ENCODE peak calls at places on chromosomes 6 and 20, in nine cellular contexts. One of them, this sample, is unnamed.

GRCh38 chr6:3163248-3163594 is 5.9 kb upstream of the TUBB2A start:
- DNase-seq in DND-41: no peak
- DNase-seq in cardiac fibroblast: peak; percentile 35
- DNase-seq in astrocyte of the spinal cord: no peak
- DNase-seq in CD8-positive, alpha-beta T cell: no peak
- DNase-seq in NB4: no peak
- DNase-seq in psoas muscle: peak; percentile 72
- DNase-seq in GM10248: no peak
- DNase-seq in cardiac muscle cell: no peak
- DNase-seq in this sample: no peak

GRCh38 chr6:21603516-21603952 is 10.0 kb downstream of the SOX4 start:
- DNase-seq in astrocyte of the spinal cord: no peak
- DNase-seq in NB4: peak; percentile 21
- DNase-seq in DND-41: peak; percentile 66
- DNase-seq in GM10248: no peak
- DNase-seq in cardiac muscle cell: no peak
- DNase-seq in CD8-positive, alpha-beta T cell: no peak
- DNase-seq in cardiac fibroblast: no peak
- DNase-seq in psoas muscle: no peak
- DNase-seq in this sample: no peak

GRCh38 chr20:3209946-3210317 is 634 bp downstream of the ITPA start:
- DNase-seq in GM10248: no peak
- DNase-seq in cardiac muscle cell: peak; percentile 13
- DNase-seq in psoas muscle: no peak
- DNase-seq in cardiac fibroblast: peak; percentile 38
- DNase-seq in DND-41: no peak
- DNase-seq in astrocyte of the spinal cord: peak; percentile 6
- DNase-seq in CD8-positive, alpha-beta T cell: no peak
- DNase-seq in NB4: peak; percentile 43
- DNase-seq in this sample: no peak

GRCh38 chr6:25404693-25405169 is 125.6 kb downstream of the CARMIL1 start:
- DNase-seq in GM10248: peak; percentile 46
- DNase-seq in cardiac muscle cell: no peak
- DNase-seq in CD8-positive, alpha-beta T cell: peak; percentile 32
- DNase-seq in cardiac fibroblast: no peak
- DNase-seq in astrocyte of the spinal cord: no peak
- DNase-seq in NB4: no peak
- DNase-seq in DND-41: peak; percentile 41
- DNase-seq in psoas muscle: no peak
- DNase-seq in this sample: no peak

GRCh38 chr20:37642246-37642645 is 51.6 kb upstream of the CTNNBL1 start:
- DNase-seq in GM10248: no peak
- DNase-seq in astrocyte of the spinal cord: no peak
- DNase-seq in NB4: no peak
- DNase-seq in cardiac muscle cell: no peak
- DNase-seq in psoas muscle: no peak
- DNase-seq in cardiac fibroblast: no peak
- DNase-seq in DND-41: no peak
- DNase-seq in CD8-positive, alpha-beta T cell: no peak
- DNase-seq in this sample: no peak

GRCh38 chr6:142680308-142680707 is 264.7 kb downstream of the HIVEP2 start:
- DNase-seq in cardiac fibroblast: peak; percentile 28
- DNase-seq in cardiac muscle cell: peak; percentile 38
- DNase-seq in psoas muscle: no peak
- DNase-seq in NB4: no peak
- DNase-seq in CD8-positive, alpha-beta T cell: peak; percentile 7
- DNase-seq in DND-41: no peak
- DNase-seq in GM10248: no peak
- DNase-seq in astrocyte of the spinal cord: peak; percentile 61
- DNase-seq in this sample: no peak

GRCh38 chr20:63942250-63943006 is 13.8 kb downstream of the UCKL1 start:
- DNase-seq in astrocyte of the spinal cord: peak; percentile 34
- DNase-seq in NB4: peak; percentile 50
- DNase-seq in DND-41: peak; percentile 47
- DNase-seq in CD8-positive, alpha-beta T cell: no peak
- DNase-seq in cardiac fibroblast: no peak
- DNase-seq in psoas muscle: peak; percentile 71
- DNase-seq in cardiac muscle cell: peak; percentile 12
- DNase-seq in GM10248: peak; percentile 52
- DNase-seq in this sample: peak; percentile 63

GRCh38 chr6:12112540-12113189 is 100.6 kb downstream of the HIVEP1 start:
- DNase-seq in cardiac muscle cell: peak; percentile 12
- DNase-seq in cardiac fibroblast: no peak
- DNase-seq in CD8-positive, alpha-beta T cell: no peak
- DNase-seq in DND-41: no peak
- DNase-seq in psoas muscle: no peak
- DNase-seq in NB4: no peak
- DNase-seq in GM10248: peak; percentile 28
- DNase-seq in astrocyte of the spinal cord: no peak
- DNase-seq in this sample: no peak

GRCh38 chr6:88368071-88368787 is 202.1 kb upstream of the CNR1 start:
- DNase-seq in NB4: no peak
- DNase-seq in GM10248: no peak
- DNase-seq in cardiac muscle cell: peak; percentile 81
- DNase-seq in DND-41: no peak
- DNase-seq in psoas muscle: no peak
- DNase-seq in CD8-positive, alpha-beta T cell: no peak
- DNase-seq in astrocyte of the spinal cord: peak; percentile 91
- DNase-seq in cardiac fibroblast: peak; percentile 99
- DNase-seq in this sample: no peak

GRCh38 chr6:66675906-66676305 is 968.9 kb upstream of the EYS start:
- DNase-seq in CD8-positive, alpha-beta T cell: no peak
- DNase-seq in psoas muscle: no peak
- DNase-seq in cardiac fibroblast: no peak
- DNase-seq in GM10248: no peak
- DNase-seq in astrocyte of the spinal cord: no peak
- DNase-seq in NB4: no peak
- DNase-seq in DND-41: no peak
- DNase-seq in cardiac muscle cell: no peak
- DNase-seq in this sample: no peak

GRCh38 chr6:2900821-2901644 is 2.1 kb downstream of the SERPINB9 start:
- DNase-seq in psoas muscle: no peak
- DNase-seq in GM10248: no peak
- DNase-seq in cardiac muscle cell: peak; percentile 37
- DNase-seq in DND-41: no peak
- DNase-seq in cardiac fibroblast: peak; percentile 17
- DNase-seq in NB4: no peak
- DNase-seq in astrocyte of the spinal cord: no peak
- DNase-seq in CD8-positive, alpha-beta T cell: no peak
- DNase-seq in this sample: no peak

GRCh38 chr6:80641591-80641990 is 535.1 kb downstream of the BCKDHB start:
- DNase-seq in cardiac fibroblast: peak; percentile 40
- DNase-seq in GM10248: no peak
- DNase-seq in astrocyte of the spinal cord: no peak
- DNase-seq in psoas muscle: no peak
- DNase-seq in NB4: no peak
- DNase-seq in cardiac muscle cell: no peak
- DNase-seq in DND-41: no peak
- DNase-seq in CD8-positive, alpha-beta T cell: no peak
- DNase-seq in this sample: no peak

GRCh38 chr20:21840991-21841390 is 135.5 kb downstream of the PAX1 start:
- DNase-seq in cardiac muscle cell: no peak
- DNase-seq in cardiac fibroblast: no peak
- DNase-seq in astrocyte of the spinal cord: no peak
- DNase-seq in GM10248: no peak
- DNase-seq in DND-41: no peak
- DNase-seq in NB4: no peak
- DNase-seq in CD8-positive, alpha-beta T cell: no peak
- DNase-seq in psoas muscle: no peak
- DNase-seq in this sample: no peak

GRCh38 chr6:452301-453067 is 60.9 kb downstream of the IRF4 start:
- DNase-seq in GM10248: no peak
- DNase-seq in psoas muscle: no peak
- DNase-seq in DND-41: no peak
- DNase-seq in cardiac fibroblast: peak; percentile 39
- DNase-seq in cardiac muscle cell: no peak
- DNase-seq in astrocyte of the spinal cord: no peak
- DNase-seq in NB4: no peak
- DNase-seq in CD8-positive, alpha-beta T cell: no peak
- DNase-seq in this sample: no peak

GRCh38 chr6:10429638-10430427 is 15.0 kb upstream of the TFAP2A start:
- DNase-seq in cardiac fibroblast: peak; percentile 56
- DNase-seq in GM10248: no peak
- DNase-seq in psoas muscle: no peak
- DNase-seq in astrocyte of the spinal cord: no peak
- DNase-seq in CD8-positive, alpha-beta T cell: no peak
- DNase-seq in NB4: peak; percentile 80
- DNase-seq in cardiac muscle cell: peak; percentile 73
- DNase-seq in DND-41: no peak
- DNase-seq in this sample: no peak

GRCh38 chr6:140388141-140388802 is 1013.8 kb upstream of the CITED2 start:
- DNase-seq in NB4: no peak
- DNase-seq in cardiac fibroblast: peak; percentile 34
- DNase-seq in DND-41: no peak
- DNase-seq in GM10248: no peak
- DNase-seq in astrocyte of the spinal cord: no peak
- DNase-seq in cardiac muscle cell: no peak
- DNase-seq in CD8-positive, alpha-beta T cell: no peak
- DNase-seq in psoas muscle: no peak
- DNase-seq in this sample: no peak

GRCh38 chr20:20549699-20550098 is 162.7 kb downstream of the RALGAPA2 start:
- DNase-seq in NB4: peak; percentile 33
- DNase-seq in psoas muscle: no peak
- DNase-seq in cardiac muscle cell: peak; percentile 2
- DNase-seq in cardiac fibroblast: peak; percentile 89
- DNase-seq in astrocyte of the spinal cord: peak; percentile 68
- DNase-seq in DND-41: no peak
- DNase-seq in GM10248: no peak
- DNase-seq in CD8-positive, alpha-beta T cell: no peak
- DNase-seq in this sample: no peak

GRCh38 chr6:140225587-140226438 is 851.4 kb upstream of the CITED2 start:
- DNase-seq in cardiac muscle cell: peak; percentile 25
- DNase-seq in NB4: no peak
- DNase-seq in GM10248: no peak
- DNase-seq in CD8-positive, alpha-beta T cell: no peak
- DNase-seq in DND-41: no peak
- DNase-seq in cardiac fibroblast: peak; percentile 37
- DNase-seq in psoas muscle: no peak
- DNase-seq in astrocyte of the spinal cord: peak; percentile 52
- DNase-seq in this sample: no peak

GRCh38 chr6:87154641-87155271 is 609 bp upstream of the ZNF292 start:
- DNase-seq in CD8-positive, alpha-beta T cell: peak; percentile 56
- DNase-seq in astrocyte of the spinal cord: peak; percentile 82
- DNase-seq in cardiac fibroblast: peak; percentile 87
- DNase-seq in GM10248: peak; percentile 73
- DNase-seq in cardiac muscle cell: peak; percentile 86
- DNase-seq in NB4: peak; percentile 91
- DNase-seq in DND-41: peak; percentile 70
- DNase-seq in psoas muscle: no peak
- DNase-seq in this sample: no peak

DNA sequence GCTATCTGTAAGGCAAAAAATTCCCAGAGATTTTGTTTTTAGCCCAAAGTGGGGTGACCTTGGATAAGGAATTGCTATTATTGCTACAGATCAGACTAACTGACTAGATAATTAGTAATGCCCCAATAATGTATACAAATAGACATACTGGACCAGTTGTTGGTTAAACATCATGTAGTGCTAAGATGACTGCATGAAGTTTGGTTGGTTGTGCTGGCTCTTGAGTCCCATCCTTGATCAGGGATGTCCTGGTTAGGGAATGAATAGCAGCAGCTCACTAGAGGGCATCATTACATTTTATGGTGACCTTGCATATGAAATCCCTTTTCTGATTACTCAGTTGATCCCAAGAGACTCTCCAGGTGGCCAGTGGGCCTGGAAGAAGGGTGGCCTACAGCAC is 10.9 kb downstream of the TPBG start:
- DNase-seq in CD8-positive, alpha-beta T cell: no peak
- DNase-seq in cardiac fibroblast: peak; percentile 36
- DNase-seq in psoas muscle: no peak
- DNase-seq in GM10248: no peak
- DNase-seq in DND-41: no peak
- DNase-seq in NB4: no peak
- DNase-seq in astrocyte of the spinal cord: no peak
- DNase-seq in cardiac muscle cell: no peak
- DNase-seq in this sample: no peak
- TF ChIP-seq CTCF in CD8-positive, alpha-beta T cell: no peak
- TF ChIP-seq CTCF in cardiac fibroblast: no peak
- TF ChIP-seq CTCF in psoas muscle: no peak
- TF ChIP-seq CTCF in GM10248: peak; percentile 21
- TF ChIP-seq CTCF in DND-41: no peak
- TF ChIP-seq CTCF in NB4: no peak
- TF ChIP-seq CTCF in astrocyte of the spinal cord: no peak
- TF ChIP-seq CTCF in cardiac muscle cell: no peak
- TF ChIP-seq CTCF in this sample: no peak

GRCh38 chr6:43129434-43130194 is 41.5 kb upstream of the SRF start:
- DNase-seq in cardiac fibroblast: peak; percentile 60
- DNase-seq in cardiac muscle cell: peak; percentile 50
- DNase-seq in CD8-positive, alpha-beta T cell: no peak
- DNase-seq in GM10248: peak; percentile 46
- DNase-seq in psoas muscle: no peak
- DNase-seq in astrocyte of the spinal cord: no peak
- DNase-seq in NB4: peak; percentile 54
- DNase-seq in DND-41: peak; percentile 21
- DNase-seq in this sample: peak; percentile 35
- TF ChIP-seq CTCF in cardiac fibroblast: peak; percentile 78
- TF ChIP-seq CTCF in cardiac muscle cell: peak; percentile 75
- TF ChIP-seq CTCF in CD8-positive, alpha-beta T cell: no peak
- TF ChIP-seq CTCF in GM10248: peak; percentile 35
- TF ChIP-seq CTCF in psoas muscle: peak; percentile 48
- TF ChIP-seq CTCF in astrocyte of the spinal cord: peak; percentile 84
- TF ChIP-seq CTCF in NB4: peak; percentile 67
- TF ChIP-seq CTCF in DND-41: peak; percentile 47
- TF ChIP-seq CTCF in this sample: peak; percentile 39

DNA sequence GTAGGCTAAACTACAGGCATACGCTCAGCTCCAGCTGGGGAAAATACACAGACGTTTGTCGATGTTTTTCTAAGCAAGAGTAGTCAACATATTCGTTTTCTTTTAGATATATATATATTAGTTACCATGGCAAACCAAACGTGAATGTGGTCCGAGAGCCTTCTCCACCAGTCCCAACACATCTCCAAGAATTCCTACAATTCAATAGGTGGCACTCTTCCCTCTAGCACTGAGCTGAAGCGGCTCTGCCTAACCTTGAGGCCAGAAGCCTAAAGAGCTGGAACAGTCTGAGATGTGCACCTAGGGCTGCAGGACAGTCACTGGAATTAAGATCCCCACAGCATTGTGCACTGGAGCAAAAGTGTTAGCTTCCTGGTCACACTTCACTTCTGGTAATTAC is 70.3 kb upstream of the BEND3 start:
- DNase-seq in cardiac fibroblast: peak; percentile 32
- DNase-seq in CD8-positive, alpha-beta T cell: no peak
- DNase-seq in psoas muscle: no peak
- DNase-seq in GM10248: no peak
- DNase-seq in cardiac muscle cell: peak; percentile 57
- DNase-seq in NB4: no peak
- DNase-seq in DND-41: no peak
- DNase-seq in astrocyte of the spinal cord: peak; percentile 6
- DNase-seq in this sample: peak; percentile 9
- TF ChIP-seq CTCF in cardiac fibroblast: no peak
- TF ChIP-seq CTCF in CD8-positive, alpha-beta T cell: no peak
- TF ChIP-seq CTCF in psoas muscle: no peak
- TF ChIP-seq CTCF in GM10248: no peak
- TF ChIP-seq CTCF in cardiac muscle cell: peak; percentile 46
- TF ChIP-seq CTCF in NB4: no peak
- TF ChIP-seq CTCF in DND-41: no peak
- TF ChIP-seq CTCF in astrocyte of the spinal cord: peak; percentile 26
- TF ChIP-seq CTCF in this sample: peak; percentile 25

DNA sequence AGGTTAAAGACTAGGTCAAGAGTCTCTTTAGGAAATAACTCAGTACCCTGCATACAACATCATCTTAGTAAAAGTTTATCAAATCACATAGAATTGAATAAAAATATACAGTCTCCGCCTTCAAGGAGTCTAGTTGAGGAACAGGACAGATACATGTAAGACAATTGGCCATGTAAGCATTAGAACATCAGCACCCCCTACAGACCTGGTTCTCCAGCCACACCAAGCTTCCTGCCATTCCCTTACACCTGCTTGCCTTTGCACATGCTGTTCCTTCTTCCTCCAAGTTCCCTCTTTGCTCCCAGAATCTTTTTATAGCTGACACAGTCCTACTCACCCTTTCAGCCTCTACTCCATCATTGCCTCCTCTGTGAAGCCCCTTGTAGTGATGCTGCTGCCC is 187.8 kb upstream of the LRFN2 start:
- DNase-seq in cardiac fibroblast: no peak
- DNase-seq in cardiac muscle cell: no peak
- DNase-seq in CD8-positive, alpha-beta T cell: no peak
- DNase-seq in GM10248: no peak
- DNase-seq in NB4: peak; percentile 24
- DNase-seq in astrocyte of the spinal cord: no peak
- DNase-seq in psoas muscle: no peak
- DNase-seq in DND-41: no peak
- DNase-seq in this sample: no peak
- TF ChIP-seq CTCF in cardiac fibroblast: no peak
- TF ChIP-seq CTCF in cardiac muscle cell: no peak
- TF ChIP-seq CTCF in CD8-positive, alpha-beta T cell: no peak
- TF ChIP-seq CTCF in GM10248: peak; percentile 14
- TF ChIP-seq CTCF in NB4: peak; percentile 27
- TF ChIP-seq CTCF in astrocyte of the spinal cord: no peak
- TF ChIP-seq CTCF in psoas muscle: no peak
- TF ChIP-seq CTCF in DND-41: peak; percentile 51
- TF ChIP-seq CTCF in this sample: no peak